ENCODE peak calls at places on chromosomes 5 and 9, in five cellular contexts. U is tibial artery; Y is left lung; T is CD8-positive, alpha-beta T cell; Z is SK-N-SH. C is an unnamed sample.

GRCh38 chr5:109155625-109156024 is 254.1 kb downstream of the PJA2 start:
- DNase-seq in Z (no peak), Y (no peak), U (no peak), T (no peak), C (no peak)

GRCh38 chr5:35230043-35230611 is at the start of gene PRLR:
- DNase-seq in T (no peak), Y (peak; percentile 42), U (peak; percentile 50), Z (peak; percentile 55), C (no peak)

GRCh38 chr9:102631559-102631958 is 363.6 kb upstream of the CYLC2 start:
- DNase-seq in Y (no peak), T (no peak), U (no peak), Z (no peak), C (no peak)

GRCh38 chr9:96048954-96049831 is 173.7 kb downstream of the ERCC6L2 start:
- DNase-seq in U (peak; percentile 86), T (no peak), Y (no peak), Z (no peak), C (peak; percentile 92)

GRCh38 chr5:1105350-1106265 is 6.3 kb downstream of the SLC12A7 start:
- DNase-seq in Y (no peak), Z (no peak), U (no peak), T (peak; percentile 72), C (no peak)

GRCh38 chr9:122053056-122053455 is 40.1 kb downstream of the TTLL11 start:
- DNase-seq in Z (no peak), Y (no peak), U (no peak), T (no peak), C (no peak)

GRCh38 chr9:108386859-108387384 is 468.9 kb downstream of the ACTL7B start:
- DNase-seq in U (no peak), Z (no peak), T (no peak), Y (no peak), C (no peak)

GRCh38 chr5:63398346-63398745 is 563.9 kb downstream of the HTR1A start:
- DNase-seq in T (no peak), U (no peak), Y (no peak), Z (no peak), C (no peak)

GRCh38 chr5:36367524-36367923 is 65.8 kb upstream of the RANBP3L start:
- DNase-seq in T (no peak), U (no peak), Z (no peak), Y (no peak), C (no peak)

GRCh38 chr5:95910521-95910920 is 51.1 kb downstream of the ELL2 start:
- DNase-seq in Z (no peak), Y (no peak), U (no peak), T (no peak), C (no peak)

GRCh38 chr9:14312721-14313377 is 1.1 kb downstream of the NFIB start:
- DNase-seq in U (peak; percentile 30), Z (peak; percentile 63), T (no peak), Y (no peak), C (no peak)

GRCh38 chr5:7869474-7870136 is 657 bp downstream of the MTRR start:
- DNase-seq in U (no peak), Y (no peak), Z (peak; percentile 63), T (peak; percentile 55), C (no peak)

GRCh38 chr5:103066346-103066745 is 53.6 kb downstream of the GIN1 start:
- DNase-seq in U (no peak), Z (no peak), T (no peak), Y (no peak), C (no peak)

GRCh38 chr5:62542720-62543119 is 35.9 kb upstream of the LRRC70 start:
- DNase-seq in Y (no peak), Z (no peak), U (no peak), T (no peak), C (no peak)

GRCh38 chr5:35598707-35599370 is 18.8 kb upstream of the SPEF2 start:
- DNase-seq in Z (no peak), Y (no peak), U (no peak), T (no peak), C (no peak)

GRCh38 chr5:159340511-159340910 is 10.2 kb upstream of the IL12B start:
- DNase-seq in T (no peak), Z (no peak), U (no peak), Y (no peak), C (no peak)

GRCh38 chr5:137616046-137616445 is 116.9 kb upstream of the SPOCK1 start:
- DNase-seq in Y (no peak), T (no peak), Z (no peak), U (no peak), C (no peak)

GRCh38 chr5:11452854-11453253 is 451.4 kb downstream of the CTNND2 start:
- DNase-seq in Z (no peak), T (no peak), Y (no peak), U (no peak), C (no peak)

GRCh38 chr5:177458912-177459350 is 12.3 kb downstream of the PRR7 start:
- DNase-seq in T (no peak), Y (no peak), U (no peak), Z (peak; percentile 79), C (no peak)

GRCh38 chr5:94745786-94746730 is 127.6 kb downstream of the SLF1 start:
- DNase-seq in Z (no peak), Y (no peak), U (no peak), T (no peak), C (no peak)

GRCh38 chr5:106028314-106028713 is 1642.4 kb downstream of the EFNA5 start:
- DNase-seq in Y (no peak), U (no peak), T (no peak), Z (no peak), C (no peak)

GRCh38 chr5:115465416-115465815 is 79.2 kb downstream of the FEM1C start:
- DNase-seq in Z (no peak), T (no peak), U (no peak), Y (no peak), C (no peak)

GRCh38 chr5:53490747-53491146 is 10.3 kb downstream of the FST start:
- DNase-seq in T (no peak), Z (no peak), U (no peak), Y (no peak), C (no peak)

GRCh38 chr5:40409600-40409999 is 270.1 kb upstream of the PTGER4 start:
- DNase-seq in Y (no peak), T (peak; percentile 63), Z (no peak), U (peak; percentile 21), C (no peak)

GRCh38 chr5:39080597-39081204 is 6.5 kb upstream of the RICTOR start:
- DNase-seq in U (peak; percentile 27), T (no peak), Y (peak; percentile 68), Z (peak; percentile 63), C (peak; percentile 64)

GRCh38 chr5:386432-387341 is 56.3 kb upstream of the EXOC3 start:
- DNase-seq in Y (no peak), Z (no peak), T (peak; percentile 37), U (no peak), C (peak; percentile 43)

GRCh38 chr9:131693163-131693562 is 46.7 kb downstream of the RAPGEF1 start:
- DNase-seq in U (no peak), T (no peak), Y (no peak), Z (no peak), C (no peak)
- H3K4me1 ChIP-seq in U (no peaks in the 10 kb centered on the region), T (peaks cover 49% of the 10 kb centered on the region), Y (peaks cover 16% of the 10 kb centered on the region), Z (no peaks in the 10 kb centered on the region), C (peaks cover 6% of the 10 kb centered on the region)

DNA sequence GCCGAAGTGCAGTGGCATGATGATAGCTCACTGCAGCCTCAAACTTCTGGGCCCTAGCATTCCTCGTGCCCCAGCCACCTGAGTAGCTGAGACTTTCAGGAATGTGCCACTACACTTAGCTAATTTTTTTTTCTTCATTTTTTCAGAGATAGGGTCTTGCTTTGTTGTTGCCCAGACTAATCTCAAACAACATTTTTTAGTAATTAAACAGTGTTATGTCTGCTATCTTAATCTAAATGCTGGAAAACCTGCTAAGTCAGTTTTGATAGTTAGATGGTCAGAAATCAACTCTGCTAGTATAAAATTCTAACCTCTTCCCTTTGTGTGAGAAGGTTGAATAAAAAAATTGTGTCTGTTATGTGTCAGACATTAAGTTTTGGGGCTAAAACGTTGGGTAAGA is 12.4 kb downstream of the G3BP1 start:
- DNase-seq in U (no peak), Y (no peak), Z (no peak), T (no peak), C (no peak)
- H3K4me3 ChIP-seq in U (no peak overlapping the region), Y (no peak overlapping the region), Z (no peak overlapping the region), T (no peak overlapping the region), C (no peak overlapping the region)

GRCh38 chr5:93623153-93623552 is 40.1 kb downstream of the NR2F1 start:
- DNase-seq in Z (no peak), Y (no peak), U (no peak), T (no peak), C (no peak)
- H3K36me3 ChIP-seq in Z (no peaks in the 10 kb centered on the region), Y (no peaks in the 10 kb centered on the region), U (no peaks in the 10 kb centered on the region), T (no peaks in the 10 kb centered on the region), C (no peaks in the 10 kb centered on the region)

DNA sequence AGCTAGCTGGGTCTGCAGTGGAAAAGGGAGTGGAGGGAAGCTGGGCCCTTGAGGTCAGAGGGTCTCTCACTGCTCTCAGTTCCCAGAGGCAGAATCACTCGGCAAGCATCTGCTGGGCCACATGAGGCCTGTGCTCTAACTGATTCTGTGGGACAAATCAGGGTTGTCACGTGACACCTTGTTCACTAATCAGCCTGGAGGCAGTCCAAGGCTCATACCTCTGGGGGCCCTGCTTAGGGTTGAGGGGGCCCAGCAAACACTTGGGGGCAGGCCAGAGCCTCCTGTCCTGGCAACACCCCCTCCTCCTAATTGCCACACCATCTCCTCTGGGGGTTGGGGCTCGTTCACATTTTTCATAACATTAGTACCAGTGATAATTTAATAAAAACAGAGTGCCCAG is 9.1 kb upstream of the DPM2 start:
- DNase-seq in Y (no peak), Z (no peak), U (no peak), T (no peak), C (no peak)
- H3K4me1 ChIP-seq in Y (no peaks in the 10 kb centered on the region), Z (no peaks in the 10 kb centered on the region), U (no peaks in the 10 kb centered on the region), T (peaks cover 64% of the 10 kb centered on the region), C (no peaks in the 10 kb centered on the region)

GRCh38 chr5:58394326-58394725 is 65.6 kb downstream of the PLK2 start:
- DNase-seq in Z (no peak), T (no peak), U (no peak), Y (no peak), C (no peak)
- H3K4me3 ChIP-seq in Z (no peak overlapping the region), T (no peak overlapping the region), U (no peak overlapping the region), Y (no peak overlapping the region), C (no peak overlapping the region)

DNA sequence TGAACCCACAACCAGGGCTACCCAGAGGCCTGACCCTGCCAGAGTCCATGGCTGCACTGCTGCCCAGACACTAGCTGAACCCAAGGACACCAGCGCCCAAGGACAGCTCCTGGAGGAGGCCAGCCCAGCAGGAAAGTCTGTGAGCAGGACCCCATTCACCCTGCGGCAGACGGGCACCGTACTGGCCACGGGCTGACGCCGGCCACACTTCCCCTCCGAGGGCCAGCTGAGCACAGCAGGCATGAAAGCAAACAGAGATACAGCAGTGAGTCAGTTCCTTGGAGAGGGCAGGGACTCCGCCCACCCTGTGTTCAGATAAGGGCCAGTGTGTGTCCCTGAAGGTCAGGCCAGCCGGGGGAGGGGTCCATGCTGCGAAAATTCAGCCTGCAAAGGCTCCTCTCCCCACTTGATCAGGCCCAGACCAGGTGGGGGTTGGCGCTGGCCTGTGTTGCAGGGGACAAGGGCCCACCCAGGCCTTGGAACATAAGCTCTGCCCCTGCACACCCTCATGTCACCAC is 3.2 kb downstream of the RNF208 start:
- DNase-seq in Z (no peak), U (no peak), T (no peak), Y (peak; percentile 61), C (no peak)
- H3K36me3 ChIP-seq in Z (no peaks in the 10 kb centered on the region), U (no peaks in the 10 kb centered on the region), T (no peaks in the 10 kb centered on the region), Y (no peaks in the 10 kb centered on the region), C (no peaks in the 10 kb centered on the region)

C was measured in aorta.